ENCODE peak calls at places on chromosomes 3 and 15, in five cellular contexts. N is PC-3, P is MM.1S, M is GM23248, S is SK-N-SH. O is an unnamed sample.

GRCh38 chr3:86595696-86596095 is 395.3 kb downstream of the VGLL3 start:
- DNase-seq in N (no peak), P (no peak), M (no peak), S (no peak), O (no peak)

GRCh38 chr15:73631915-73632669 is 1.1 kb downstream of the NPTN start:
- DNase-seq in S (peak), P (no peak), M (peak), N (peak), O (peak)

GRCh38 chr3:23723930-23724329 is 81.8 kb upstream of the UBE2E1 start:
- DNase-seq in M (no peak), S (no peak), P (peak), N (no peak), O (no peak)

GRCh38 chr15:92906563-92907081 is 6.5 kb downstream of the CHD2 start:
- DNase-seq in M (peak), N (peak), P (peak), S (no peak), O (no peak)

GRCh38 chr3:132536442-132537153 is 60.5 kb upstream of the ACKR4 start:
- DNase-seq in N (no peak), S (no peak), P (peak), M (peak), O (no peak)

GRCh38 chr3:9781551-9781950 is 10.7 kb downstream of the TADA3 start:
- DNase-seq in N (no peak), P (no peak), M (no peak), S (no peak), O (no peak)

GRCh38 chr3:16069149-16069922 is 105.1 kb upstream of the GALNT15 start:
- DNase-seq in N (peak), M (peak), P (no peak), S (no peak), O (no peak)

GRCh38 chr3:12371525-12372140 is 82.8 kb downstream of the PPARG start:
- DNase-seq in M (no peak), S (peak), N (peak), P (no peak), O (no peak)

GRCh38 chr3:18201315-18201714 is 223.8 kb downstream of the SATB1 start:
- DNase-seq in P (no peak), M (no peak), N (no peak), S (no peak), O (peak)

GRCh38 chr3:188365184-188365583 is 211.2 kb downstream of the LPP start:
- DNase-seq in P (no peak), N (no peak), M (no peak), S (no peak), O (no peak)

GRCh38 chr3:186492594-186492993 is 51.6 kb downstream of the CRYGS start:
- DNase-seq in P (no peak), M (peak), S (no peak), N (no peak), O (no peak)

GRCh38 chr3:108472011-108472591 is 38.3 kb downstream of the MYH15 start:
- DNase-seq in M (peak), N (peak), P (no peak), S (peak), O (no peak)

GRCh38 chr3:11498646-11499045 is 145.1 kb downstream of the VGLL4 start:
- DNase-seq in P (no peak), M (peak), N (peak), S (no peak), O (no peak)

GRCh38 chr3:12974316-12974715 is 98.9 kb downstream of the IQSEC1 start:
- DNase-seq in M (no peak), S (no peak), N (no peak), P (no peak), O (no peak)

GRCh38 chr3:114307222-114307840 is 13.5 kb downstream of the TIGIT start:
- DNase-seq in M (no peak), S (no peak), P (no peak), N (no peak), O (no peak)
- H3K9ac ChIP-seq in M (no peak), S (no peak), P (no peak), N (no peak), O (no peak)

DNA sequence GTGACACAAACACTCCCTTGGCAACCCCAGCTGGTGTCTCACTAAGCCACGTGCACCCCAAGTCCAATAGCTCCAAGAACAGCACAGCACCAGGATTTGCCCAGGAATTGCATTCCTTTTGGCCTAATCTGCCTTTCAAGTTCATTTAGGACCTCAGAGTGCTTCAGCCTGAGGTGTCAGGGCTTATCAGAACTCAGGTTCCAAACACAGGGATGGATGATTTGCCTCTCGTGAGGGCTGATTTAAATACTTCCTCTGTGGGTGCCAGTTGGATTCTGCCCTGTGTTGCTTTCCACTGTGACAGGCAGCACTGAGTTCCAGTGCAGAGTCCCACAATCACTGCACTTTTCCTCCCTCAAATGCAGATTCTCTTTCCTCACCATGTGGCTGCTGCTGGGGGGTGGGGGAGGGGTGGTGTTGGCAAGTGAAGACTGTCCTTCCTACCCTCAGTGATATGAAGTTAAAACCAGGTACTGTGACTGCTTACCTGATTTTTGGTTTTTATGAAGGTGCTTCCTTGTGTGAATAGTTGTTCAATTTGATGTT is 204.3 kb upstream of the STAC start:
- DNase-seq in P (no peak), N (no peak), M (peak), S (no peak), O (no peak)
- TF ChIP-seq EZH2phosphoT487 in P (no peak), N (no peak), M (no peak), S (no peak), O (no peak)

GRCh38 chr3:128998532-128998931 is 2.6 kb upstream of the EFCC1 start:
- DNase-seq in P (no peak), N (no peak), M (no peak), S (no peak), O (no peak)
- H3K4me3 ChIP-seq in P (no peak), N (no peak), M (no peak), S (no peak), O (peak)

GRCh38 chr3:57152150-57152549 is 13.0 kb downstream of the IL17RD start:
- DNase-seq in S (no peak), P (no peak), N (no peak), M (no peak), O (peak)
- H3K9ac ChIP-seq in S (no peak), P (no peak), N (no peak), M (no peak), O (no peak)

DNA sequence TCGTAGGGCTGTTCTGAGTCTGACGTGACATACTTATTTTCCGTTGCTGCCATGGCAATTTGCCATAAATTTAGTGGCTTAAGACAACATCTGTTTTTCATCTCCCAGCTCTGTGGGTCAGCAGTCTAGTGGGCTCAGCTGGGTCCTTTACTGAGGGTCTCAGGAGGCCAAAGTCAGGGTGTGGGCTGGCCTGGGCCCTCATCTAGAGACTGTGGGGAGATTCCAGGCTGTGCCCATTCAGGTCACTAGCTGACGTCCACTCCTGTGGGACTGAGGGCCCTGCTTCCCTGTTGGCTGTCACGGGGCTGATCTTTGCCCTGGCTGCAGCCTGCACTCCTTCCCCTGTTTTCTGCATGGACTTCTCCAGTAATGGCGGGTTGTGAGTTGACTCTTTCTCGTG is 19.1 kb downstream of the FGD5 start:
- DNase-seq in N (no peak), P (no peak), S (peak), M (no peak), O (no peak)
- TF ChIP-seq EZH2phosphoT487 in N (no peak), P (no peak), S (no peak), M (no peak), O (no peak)

DNA sequence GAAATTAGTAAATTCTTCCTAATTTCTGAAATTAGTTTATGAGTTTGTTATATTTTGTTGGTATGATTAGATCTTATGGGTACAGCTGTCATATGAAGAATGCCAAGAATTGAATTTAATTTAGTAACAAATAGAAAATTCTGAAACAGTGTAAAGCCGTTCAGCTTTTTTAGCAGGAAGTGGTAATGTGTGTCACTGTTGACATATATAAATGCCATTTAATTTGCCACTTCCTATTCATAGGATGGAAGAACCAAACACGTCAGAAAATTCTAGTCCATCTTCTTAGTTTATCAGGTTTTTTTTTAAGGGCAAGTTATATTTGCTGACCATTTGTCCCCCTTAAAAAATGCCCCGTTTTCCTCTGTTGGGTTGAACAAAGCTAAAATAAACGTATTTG is 43.0 kb downstream of the RAB8B start:
- DNase-seq in N (peak), M (peak), P (no peak), S (no peak), O (no peak)
- H3K4me3 ChIP-seq in N (no peak), M (no peak), P (no peak), S (no peak), O (no peak)

GRCh38 chr15:42118650-42119531 is 24.5 kb upstream of the PLA2G4D start:
- DNase-seq in P (peak), S (no peak), N (peak), M (peak), O (peak)
- H3K9ac ChIP-seq in P (no peak), S (no peak), N (no peak), M (no peak), O (no peak)

O was measured in neural progenitor cell.